ENCODE peak calls at places on chromosomes 7 and 10, in ten cellular contexts. B is activated CD8-positive, alpha-beta memory T cell treated with anti-CD3 and anti-CD28 coated beads for 48 hours; U is GM12892; S is Ammon's horn; G is ELR; R is GM06990; H is cardiac muscle cell; T is GM13976; J is NCI-H1092 treated with DMSO at 0.1 percent for 48 hours; I is DMS53. D is an unnamed sample.

GRCh38 chr7:101245147-101245668 is 327 bp upstream of the FIS1 start:
- DNase-seq in B (no peak), U (no peak), S (no peak), G (no peak), R (no peak), H (no peak), T (no peak), J (no peak), I (no peak), D (no peak)

GRCh38 chr10:114239117-114239993 is at the start of gene VWA2:
- DNase-seq in B (peak), U (peak), S (no peak), G (no peak), R (peak), H (peak), T (peak), J (peak), I (peak), D (peak)

GRCh38 chr10:59536576-59537014 is 173.1 kb downstream of the SLC16A9 start:
- DNase-seq in B (no peak), U (no peak), S (no peak), G (no peak), R (no peak), H (peak), T (no peak), J (no peak), I (peak), D (no peak)

GRCh38 chr7:47488205-47488968 is 93.5 kb downstream of the TNS3 start:
- DNase-seq in B (no peak), U (no peak), S (no peak), G (no peak), R (no peak), H (no peak), T (no peak), J (no peak), I (no peak), D (no peak)

GRCh38 chr10:71769279-71769823 is 4.0 kb downstream of the VSIR start:
- DNase-seq in B (no peak), U (no peak), S (no peak), G (peak), R (peak), H (no peak), T (peak), J (no peak), I (no peak), D (no peak)

GRCh38 chr10:118865998-118866778 is 111.4 kb upstream of the CACUL1 start:
- DNase-seq in B (no peak), U (no peak), S (no peak), G (no peak), R (no peak), H (no peak), T (no peak), J (no peak), I (peak), D (no peak)

GRCh38 chr7:140383954-140384713 is 14.2 kb downstream of the SLC37A3 start:
- DNase-seq in B (no peak), U (no peak), S (no peak), G (no peak), R (no peak), H (no peak), T (no peak), J (no peak), I (no peak), D (no peak)

GRCh38 chr7:151199196-151199874 is 11.0 kb downstream of the H2BK1 start:
- DNase-seq in B (no peak), U (no peak), S (peak), G (no peak), R (no peak), H (no peak), T (no peak), J (peak), I (no peak), D (no peak)

GRCh38 chr7:155792315-155792960 is 19.8 kb downstream of the SHH start:
- DNase-seq in B (no peak), U (no peak), S (no peak), G (no peak), R (no peak), H (no peak), T (no peak), J (no peak), I (no peak), D (no peak)

GRCh38 chr7:54878339-54878738 is 119.3 kb upstream of the SEC61G start:
- DNase-seq in B (no peak), U (no peak), S (no peak), G (no peak), R (no peak), H (no peak), T (no peak), J (no peak), I (peak), D (no peak)

GRCh38 chr7:137804819-137805218 is 42.0 kb downstream of the DGKI start:
- DNase-seq in B (no peak), U (no peak), S (no peak), G (no peak), R (no peak), H (no peak), T (no peak), J (peak), I (peak), D (peak)

GRCh38 chr7:139384611-139385010 is 24.9 kb downstream of the LUC7L2 start:
- DNase-seq in B (no peak), U (no peak), S (no peak), G (no peak), R (no peak), H (no peak), T (no peak), J (no peak), I (no peak), D (no peak)

GRCh38 chr10:99329891-99330674 is 927 bp downstream of the CNNM1 start:
- DNase-seq in B (peak), U (no peak), S (peak), G (peak), R (peak), H (peak), T (peak), J (peak), I (peak), D (peak)

GRCh38 chr7:112357136-112357535 is 93.1 kb upstream of the IFRD1 start:
- DNase-seq in B (no peak), U (no peak), S (no peak), G (no peak), R (no peak), H (peak), T (no peak), J (no peak), I (no peak), D (no peak)

GRCh38 chr10:96632974-96633373 is 46.2 kb upstream of the TM9SF3 start:
- DNase-seq in B (no peak), U (no peak), S (no peak), G (no peak), R (no peak), H (peak), T (no peak), J (peak), I (peak), D (no peak)

GRCh38 chr7:150975536-150976285 is 2.4 kb downstream of the KCNH2 start:
- DNase-seq in B (no peak), U (no peak), S (no peak), G (no peak), R (no peak), H (no peak), T (no peak), J (no peak), I (peak), D (no peak)

D was measured in kidney tubule cell.